ENCODE peak calls at places on chromosomes 1 and 21, in six cellular contexts. One of them, this sample, is unnamed.
A peak's percentile ranks its signal among the peaks of the same experiment; 100 is the strongest.

GRCh38 chr1:7149080-7149838 is 364.0 kb downstream of the CAMTA1 start:
- DNase-seq in astrocyte of the spinal cord: peak; percentile 6
- DNase-seq in A549: no peak
- DNase-seq in colonic mucosa: no peak
- DNase-seq in pancreas: peak; percentile 58
- DNase-seq in HCT116: no peak
- DNase-seq in this sample: no peak

GRCh38 chr1:61588736-61589381 is 136.1 kb downstream of the TM2D1 start:
- DNase-seq in astrocyte of the spinal cord: peak; percentile 64
- DNase-seq in A549: peak; percentile 73
- DNase-seq in colonic mucosa: peak; percentile 77
- DNase-seq in pancreas: peak; percentile 25
- DNase-seq in HCT116: peak; percentile 59
- DNase-seq in this sample: no peak

GRCh38 chr1:10646347-10646861 is 150.0 kb downstream of the CASZ1 start:
- DNase-seq in astrocyte of the spinal cord: peak; percentile 49
- DNase-seq in A549: peak; percentile 51
- DNase-seq in colonic mucosa: peak; percentile 37
- DNase-seq in pancreas: no peak
- DNase-seq in HCT116: peak; percentile 33
- DNase-seq in this sample: no peak

GRCh38 chr1:14340244-14340800 is 258.2 kb upstream of the KAZN start:
- DNase-seq in astrocyte of the spinal cord: no peak
- DNase-seq in A549: no peak
- DNase-seq in colonic mucosa: no peak
- DNase-seq in pancreas: no peak
- DNase-seq in HCT116: no peak
- DNase-seq in this sample: no peak

GRCh38 chr1:117562581-117563491 is 43.0 kb upstream of the TENT5C start:
- DNase-seq in astrocyte of the spinal cord: no peak
- DNase-seq in A549: no peak
- DNase-seq in colonic mucosa: peak; percentile 79
- DNase-seq in pancreas: peak; percentile 61
- DNase-seq in HCT116: no peak
- DNase-seq in this sample: peak; percentile 66

GRCh38 chr1:223704921-223705878 is 7.1 kb upstream of the CAPN2 start:
- DNase-seq in astrocyte of the spinal cord: peak; percentile 84
- DNase-seq in A549: peak; percentile 61
- DNase-seq in colonic mucosa: no peak
- DNase-seq in pancreas: no peak
- DNase-seq in HCT116: no peak
- DNase-seq in this sample: no peak

GRCh38 chr21:36980280-36981048 is 14.0 kb upstream of the HLCS start:
- DNase-seq in astrocyte of the spinal cord: peak; percentile 9
- DNase-seq in A549: no peak
- DNase-seq in colonic mucosa: peak; percentile 36
- DNase-seq in pancreas: peak; percentile 53
- DNase-seq in HCT116: no peak
- DNase-seq in this sample: no peak

GRCh38 chr1:30641557-30642353 is 81.6 kb downstream of the MATN1 start:
- DNase-seq in astrocyte of the spinal cord: no peak
- DNase-seq in A549: no peak
- DNase-seq in colonic mucosa: no peak
- DNase-seq in pancreas: no peak
- DNase-seq in HCT116: no peak
- DNase-seq in this sample: no peak

GRCh38 chr1:218496561-218496960 is 151.4 kb downstream of the TGFB2 start:
- DNase-seq in astrocyte of the spinal cord: peak; percentile 98
- DNase-seq in A549: peak; percentile 99
- DNase-seq in colonic mucosa: no peak
- DNase-seq in pancreas: no peak
- DNase-seq in HCT116: peak; percentile 83
- DNase-seq in this sample: no peak

GRCh38 chr1:222768592-222768991 is 31.6 kb downstream of the FAM177B start:
- DNase-seq in astrocyte of the spinal cord: no peak
- DNase-seq in A549: no peak
- DNase-seq in colonic mucosa: no peak
- DNase-seq in pancreas: no peak
- DNase-seq in HCT116: no peak
- DNase-seq in this sample: no peak

GRCh38 chr1:94037392-94038229 is 83.3 kb downstream of the ABCA4 start:
- DNase-seq in astrocyte of the spinal cord: no peak
- DNase-seq in A549: no peak
- DNase-seq in colonic mucosa: no peak
- DNase-seq in pancreas: no peak
- DNase-seq in HCT116: no peak
- DNase-seq in this sample: no peak

GRCh38 chr1:247435026-247435770 is 19.2 kb downstream of the NLRP3 start:
- DNase-seq in astrocyte of the spinal cord: no peak
- DNase-seq in A549: no peak
- DNase-seq in colonic mucosa: no peak
- DNase-seq in pancreas: no peak
- DNase-seq in HCT116: no peak
- DNase-seq in this sample: no peak

GRCh38 chr1:247440001-247440620 is 17.8 kb downstream of the OR2B11 start:
- DNase-seq in astrocyte of the spinal cord: no peak
- DNase-seq in A549: no peak
- DNase-seq in colonic mucosa: no peak
- DNase-seq in pancreas: no peak
- DNase-seq in HCT116: no peak
- DNase-seq in this sample: no peak

GRCh38 chr1:247441621-247442020 is 16.3 kb downstream of the OR2B11 start:
- DNase-seq in astrocyte of the spinal cord: no peak
- DNase-seq in A549: no peak
- DNase-seq in colonic mucosa: no peak
- DNase-seq in pancreas: no peak
- DNase-seq in HCT116: no peak
- DNase-seq in this sample: no peak

GRCh38 chr1:247433922-247434476 is 18.0 kb downstream of the NLRP3 start:
- DNase-seq in astrocyte of the spinal cord: no peak
- DNase-seq in A549: no peak
- DNase-seq in colonic mucosa: no peak
- DNase-seq in pancreas: no peak
- DNase-seq in HCT116: no peak
- DNase-seq in this sample: no peak

GRCh38 chr1:247437551-247438535 is 20.1 kb downstream of the OR2B11 start:
- DNase-seq in astrocyte of the spinal cord: no peak
- DNase-seq in A549: no peak
- DNase-seq in colonic mucosa: peak; percentile 38
- DNase-seq in pancreas: no peak
- DNase-seq in HCT116: no peak
- DNase-seq in this sample: no peak
- TF ChIP-seq CTCF in astrocyte of the spinal cord: no peak
- TF ChIP-seq CTCF in A549: no peak
- TF ChIP-seq CTCF in colonic mucosa: no peak
- TF ChIP-seq CTCF in pancreas: no peak
- TF ChIP-seq CTCF in HCT116: no peak
- TF ChIP-seq CTCF in this sample: no peak

DNA sequence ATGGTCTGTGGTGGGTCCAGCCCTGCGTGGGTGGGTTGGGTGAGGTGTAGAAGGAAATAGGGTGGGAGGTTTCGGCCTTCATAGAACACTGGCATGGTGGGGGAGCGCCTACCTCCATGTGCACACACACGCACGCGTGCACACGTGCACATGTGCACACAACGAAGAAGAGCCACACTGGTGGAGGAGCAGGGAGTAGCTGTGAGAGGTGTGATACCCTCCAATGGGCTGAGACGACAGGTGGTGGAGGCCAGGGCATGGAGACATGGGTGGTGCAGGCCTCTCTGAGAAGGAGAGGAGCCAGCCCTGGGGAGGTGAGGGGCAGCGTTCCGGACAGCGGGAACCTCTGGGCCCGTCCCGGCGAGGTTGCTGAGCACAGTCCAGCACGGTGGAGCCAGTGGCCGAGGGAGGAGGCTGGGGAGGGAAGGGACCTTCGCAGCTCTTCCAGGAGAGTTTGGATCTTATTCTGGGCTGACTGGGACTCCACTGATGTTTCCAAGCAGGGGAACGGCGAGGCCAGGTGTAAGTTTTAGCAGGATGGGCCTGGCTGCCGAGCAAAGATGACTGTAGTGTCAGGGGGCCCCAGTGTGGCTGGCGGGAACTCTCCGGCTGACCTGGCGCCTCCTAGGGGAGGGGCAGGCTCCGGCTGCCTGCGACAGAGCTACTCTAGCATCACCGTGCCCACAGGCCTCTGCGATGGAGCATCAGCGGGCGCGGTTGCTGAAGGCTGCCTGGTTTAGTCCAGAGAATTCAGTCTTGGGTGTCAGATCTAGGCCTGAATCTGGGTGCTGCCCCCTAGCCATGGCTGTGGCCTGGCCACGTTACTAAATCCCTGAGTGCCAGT is 107.2 kb downstream of the ARHGEF10L start:
- DNase-seq in astrocyte of the spinal cord: no peak
- DNase-seq in A549: no peak
- DNase-seq in colonic mucosa: no peak
- DNase-seq in pancreas: no peak
- DNase-seq in HCT116: no peak
- DNase-seq in this sample: no peak
- TF ChIP-seq CTCF in astrocyte of the spinal cord: peak; percentile 4
- TF ChIP-seq CTCF in A549: no peak
- TF ChIP-seq CTCF in colonic mucosa: no peak
- TF ChIP-seq CTCF in pancreas: no peak
- TF ChIP-seq CTCF in HCT116: no peak
- TF ChIP-seq CTCF in this sample: no peak

DNA sequence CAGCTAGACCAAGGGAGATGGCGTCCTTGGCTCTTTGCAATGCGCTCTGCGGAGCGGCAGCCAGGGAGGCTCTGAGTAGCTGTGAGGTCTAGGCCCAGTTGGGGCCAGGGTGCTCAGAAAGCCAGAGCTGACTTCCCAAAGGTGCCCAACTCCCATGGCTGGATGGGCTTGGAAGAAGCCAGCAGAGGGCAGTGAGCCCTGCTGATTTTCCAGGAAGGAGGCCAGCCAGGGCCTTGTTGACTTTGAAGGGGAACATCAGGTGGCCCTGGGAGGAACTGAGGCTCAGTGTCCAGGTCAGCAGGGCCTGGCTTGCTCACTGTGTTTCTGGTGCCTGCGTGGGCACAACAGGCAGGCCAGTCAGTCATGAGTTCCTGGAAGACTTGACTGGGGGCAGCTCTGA is 27.1 kb downstream of the CDCP2 start:
- DNase-seq in astrocyte of the spinal cord: peak; percentile 23
- DNase-seq in A549: peak; percentile 29
- DNase-seq in colonic mucosa: peak; percentile 47
- DNase-seq in pancreas: peak; percentile 63
- DNase-seq in HCT116: no peak
- DNase-seq in this sample: no peak
- TF ChIP-seq CTCF in astrocyte of the spinal cord: peak; percentile 52
- TF ChIP-seq CTCF in A549: no peak
- TF ChIP-seq CTCF in colonic mucosa: peak; percentile 20
- TF ChIP-seq CTCF in pancreas: peak; percentile 16
- TF ChIP-seq CTCF in HCT116: peak; percentile 46
- TF ChIP-seq CTCF in this sample: peak; percentile 57

DNA sequence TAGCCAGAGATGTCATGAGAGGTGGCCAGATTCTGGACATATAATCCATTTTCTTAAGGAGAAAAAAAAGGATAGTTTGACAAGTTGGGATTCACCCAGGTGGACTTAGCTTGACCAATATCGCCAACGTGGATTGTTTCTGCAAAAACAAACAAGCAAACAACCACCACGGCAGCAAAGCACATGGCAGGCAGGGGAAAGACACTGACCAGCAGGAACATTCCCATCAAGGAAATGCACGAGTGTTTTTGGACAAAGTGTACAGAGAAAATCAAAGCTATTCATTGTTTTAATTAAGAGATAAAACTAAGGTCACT is 9.1 kb upstream of the PLA2G2C start:
- DNase-seq in astrocyte of the spinal cord: no peak
- DNase-seq in A549: no peak
- DNase-seq in colonic mucosa: no peak
- DNase-seq in pancreas: no peak
- DNase-seq in HCT116: no peak
- DNase-seq in this sample: no peak
- TF ChIP-seq CTCF in astrocyte of the spinal cord: no peak
- TF ChIP-seq CTCF in A549: no peak
- TF ChIP-seq CTCF in colonic mucosa: peak; percentile 16
- TF ChIP-seq CTCF in pancreas: no peak
- TF ChIP-seq CTCF in HCT116: no peak
- TF ChIP-seq CTCF in this sample: no peak

GRCh38 chr1:235128453-235129328 is at the start of gene TOMM20:
- DNase-seq in astrocyte of the spinal cord: peak; percentile 98
- DNase-seq in A549: peak; percentile 99
- DNase-seq in colonic mucosa: peak; percentile 96
- DNase-seq in pancreas: peak; percentile 96
- DNase-seq in HCT116: peak; percentile 96
- DNase-seq in this sample: peak; percentile 99
- TF ChIP-seq CTCF in astrocyte of the spinal cord: no peak
- TF ChIP-seq CTCF in A549: no peak
- TF ChIP-seq CTCF in colonic mucosa: no peak
- TF ChIP-seq CTCF in pancreas: no peak
- TF ChIP-seq CTCF in HCT116: no peak
- TF ChIP-seq CTCF in this sample: no peak

GRCh38 chr1:154998818-154999650 is 3.6 kb upstream of the ZBTB7B start:
- DNase-seq in astrocyte of the spinal cord: peak; percentile 70
- DNase-seq in A549: peak; percentile 79
- DNase-seq in colonic mucosa: peak; percentile 79
- DNase-seq in pancreas: no peak
- DNase-seq in HCT116: peak; percentile 79
- DNase-seq in this sample: no peak
- TF ChIP-seq CTCF in astrocyte of the spinal cord: peak; percentile 97
- TF ChIP-seq CTCF in A549: peak; percentile 90
- TF ChIP-seq CTCF in colonic mucosa: peak; percentile 72
- TF ChIP-seq CTCF in pancreas: peak; percentile 70
- TF ChIP-seq CTCF in HCT116: no peak
- TF ChIP-seq CTCF in this sample: peak; percentile 85

GRCh38 chr1:114959423-114959822 is 70.2 kb upstream of the TSHB start:
- DNase-seq in astrocyte of the spinal cord: no peak
- DNase-seq in A549: no peak
- DNase-seq in colonic mucosa: no peak
- DNase-seq in pancreas: no peak
- DNase-seq in HCT116: no peak
- DNase-seq in this sample: no peak

DNA sequence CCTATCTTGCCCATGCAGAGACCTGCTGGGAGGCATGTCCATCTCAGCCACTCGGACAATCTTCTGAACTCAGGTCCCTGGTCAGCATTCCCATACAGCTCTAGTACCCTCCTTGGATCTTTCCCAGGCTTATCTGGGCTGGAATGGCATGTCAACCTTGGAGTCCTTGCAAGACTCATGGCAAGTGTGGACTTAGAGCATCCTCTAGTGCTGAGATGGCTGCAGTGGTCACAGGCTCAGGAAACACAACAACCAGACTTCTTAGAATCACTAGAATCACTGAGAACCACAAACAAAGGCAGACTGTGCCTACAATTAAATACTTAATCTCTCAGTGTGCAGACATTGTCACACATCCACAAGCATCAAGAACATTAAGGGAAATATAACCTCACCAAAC is 73.1 kb upstream of the TSHB start:
- DNase-seq in astrocyte of the spinal cord: peak; percentile 4
- DNase-seq in A549: peak; percentile 16
- DNase-seq in colonic mucosa: no peak
- DNase-seq in pancreas: no peak
- DNase-seq in HCT116: peak; percentile 21
- DNase-seq in this sample: no peak
- TF ChIP-seq CTCF in astrocyte of the spinal cord: no peak
- TF ChIP-seq CTCF in A549: no peak
- TF ChIP-seq CTCF in colonic mucosa: no peak
- TF ChIP-seq CTCF in pancreas: no peak
- TF ChIP-seq CTCF in HCT116: peak; percentile 24
- TF ChIP-seq CTCF in this sample: no peak

DNA sequence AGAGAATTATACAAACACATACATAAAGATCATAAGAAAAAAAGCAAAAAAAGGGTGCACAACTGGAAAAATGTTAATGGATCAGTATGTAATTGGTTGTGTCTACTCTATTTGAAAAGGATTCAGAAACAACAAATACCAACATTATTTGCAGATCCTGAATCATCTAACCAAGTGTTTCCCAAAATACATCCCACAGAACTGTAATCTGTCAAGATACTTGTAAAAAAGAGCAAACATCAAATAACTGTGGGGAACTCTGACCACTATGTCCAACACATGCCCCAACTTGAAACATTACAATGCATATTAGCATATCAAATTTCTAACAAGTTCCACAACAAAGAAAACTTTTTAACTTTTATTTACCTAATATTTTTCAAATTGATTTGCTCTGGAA is 22.6 kb downstream of the ANKRD13C start:
- DNase-seq in astrocyte of the spinal cord: peak; percentile 30
- DNase-seq in A549: no peak
- DNase-seq in colonic mucosa: no peak
- DNase-seq in pancreas: no peak
- DNase-seq in HCT116: no peak
- DNase-seq in this sample: no peak
- TF ChIP-seq CTCF in astrocyte of the spinal cord: no peak
- TF ChIP-seq CTCF in A549: no peak
- TF ChIP-seq CTCF in colonic mucosa: no peak
- TF ChIP-seq CTCF in pancreas: no peak
- TF ChIP-seq CTCF in HCT116: no peak
- TF ChIP-seq CTCF in this sample: no peak

This sample was measured in osteocyte.